ENCODE peak calls at places on chromosomes 12 and 14, in four cellular contexts. Y is globus pallidus, B is ovary, X is NCI-H1417 treated with DMSO at 0.1 percent for 48 hours. V is an unnamed sample.

GRCh38 chr14:37116933-37117844 is 55.2 kb downstream of the SLC25A21 start:
- DNase-seq in Y (no peak), B (no peak), X (no peak), V (peak)

GRCh38 chr12:10033783-10034381 is 3.4 kb downstream of the CLEC9A start:
- DNase-seq in Y (no peak), B (no peak), X (no peak), V (no peak)

GRCh38 chr14:24513009-24513408 is 4.9 kb upstream of the CMA1 start:
- DNase-seq in Y (no peak), B (no peak), X (no peak), V (no peak)

GRCh38 chr12:15716566-15716965 is 72.6 kb downstream of the EPS8 start:
- DNase-seq in Y (no peak), B (no peak), X (no peak), V (no peak)

GRCh38 chr12:93766802-93767523 is 89.8 kb downstream of the CRADD start:
- DNase-seq in Y (peak), B (no peak), X (no peak), V (peak)

GRCh38 chr14:77007975-77008421 is 20.5 kb downstream of the IRF2BPL start:
- DNase-seq in Y (no peak), B (no peak), X (no peak), V (no peak)

GRCh38 chr14:101556566-101557320 is 4.6 kb upstream of the DIO3 start:
- DNase-seq in Y (no peak), B (no peak), X (no peak), V (no peak)

GRCh38 chr12:127548123-127548553 is 718.8 kb upstream of the TMEM132C start:
- DNase-seq in Y (no peak), B (no peak), X (no peak), V (peak)

GRCh38 chr12:19971881-19972280 is 396.5 kb upstream of the PDE3A start:
- DNase-seq in Y (no peak), B (no peak), X (no peak), V (no peak)

GRCh38 chr12:105257321-105257728 is 21.4 kb upstream of the APPL2 start:
- DNase-seq in Y (no peak), B (no peak), X (no peak), V (no peak)

GRCh38 chr12:108962256-108962655 is 58.6 kb downstream of the SVOP start:
- DNase-seq in Y (no peak), B (no peak), X (no peak), V (no peak)

GRCh38 chr12:131817241-131817640 is 11.0 kb upstream of the MMP17 start:
- DNase-seq in Y (no peak), B (no peak), X (no peak), V (no peak)

GRCh38 chr14:30272848-30273563 is 286.0 kb upstream of the G2E3 start:
- DNase-seq in Y (no peak), B (no peak), X (peak), V (no peak)

GRCh38 chr14:51845811-51846210 is 14.6 kb upstream of the GNG2 start:
- DNase-seq in Y (no peak), B (no peak), X (no peak), V (no peak)

GRCh38 chr12:103901518-103902173 is 28.6 kb upstream of the HSP90B1 start:
- DNase-seq in Y (no peak), B (no peak), X (no peak), V (no peak)

GRCh38 chr12:124208469-124208868 is 86.4 kb upstream of the RFLNA start:
- DNase-seq in Y (no peak), B (no peak), X (no peak), V (no peak)

GRCh38 chr12:12903642-12904609 is 12.6 kb downstream of the GPRC5A start:
- DNase-seq in Y (no peak), B (no peak), X (no peak), V (no peak)

GRCh38 chr14:39267592-39268112 is 33.9 kb downstream of the MIA2 start:
- DNase-seq in Y (peak), B (no peak), X (no peak), V (peak)

GRCh38 chr12:129186952-129187351 is 333.7 kb downstream of the GLT1D1 start:
- DNase-seq in Y (no peak), B (no peak), X (no peak), V (no peak)

GRCh38 chr14:83816755-83817154 is 1713.2 kb upstream of the FLRT2 start:
- DNase-seq in Y (no peak), B (no peak), X (no peak), V (no peak)

GRCh38 chr14:96574633-96575191 is 72.5 kb downstream of the PAPOLA start:
- DNase-seq in Y (no peak), B (no peak), X (no peak), V (no peak)

V was measured in pons.